ENCODE peak calls at places on chromosomes 7 and 10, in eight cellular contexts. R is astrocyte of the cerebellum, T is GM13977, E is kidney epithelial cell, O is colonic mucosa, N is WTC11, B is A549, F is NB4. A is an unnamed sample.

GRCh38 chr10:55374060-55374459 is 573.0 kb upstream of the PCDH15 start:
- DNase-seq in R (no peak), T (no peak), E (no peak), O (no peak), N (no peak), B (no peak), F (no peak), A (no peak)

GRCh38 chr10:87092861-87093460 is 1.7 kb downstream of the GLUD1 start:
- DNase-seq in R (no peak), T (peak; percentile 23), E (no peak), O (peak; percentile 77), N (peak; percentile 61), B (no peak), F (peak; percentile 73), A (no peak)

GRCh38 chr7:7996568-7996967 is 28.0 kb downstream of the GLCCI1 start:
- DNase-seq in R (no peak), T (no peak), E (no peak), O (no peak), N (no peak), B (no peak), F (no peak), A (no peak)

GRCh38 chr7:17058568-17058967 is 176.8 kb upstream of the AGR3 start:
- DNase-seq in R (no peak), T (no peak), E (no peak), O (no peak), N (no peak), B (no peak), F (peak; percentile 78), A (no peak)

GRCh38 chr10:28201666-28202400 is 101.0 kb downstream of the MPP7 start:
- DNase-seq in R (no peak), T (no peak), E (no peak), O (no peak), N (no peak), B (no peak), F (no peak), A (no peak)

GRCh38 chr10:119755446-119755845 is 29.6 kb downstream of the INPP5F start:
- DNase-seq in R (no peak), T (no peak), E (no peak), O (no peak), N (no peak), B (no peak), F (no peak), A (no peak)

GRCh38 chr7:46832136-46832535 is 749.8 kb downstream of the TNS3 start:
- DNase-seq in R (no peak), T (no peak), E (no peak), O (no peak), N (no peak), B (no peak), F (no peak), A (no peak)

GRCh38 chr7:75980126-75980864 is 14.1 kb downstream of the TMEM120A start:
- DNase-seq in R (no peak), T (no peak), E (no peak), O (peak; percentile 95), N (no peak), B (no peak), F (no peak), A (no peak)

GRCh38 chr7:116025098-116025809 is 5.3 kb downstream of the TFEC start:
- DNase-seq in R (no peak), T (no peak), E (peak; percentile 16), O (no peak), N (no peak), B (no peak), F (no peak), A (no peak)

GRCh38 chr7:106610996-106611886 is 49.7 kb downstream of the CCDC71L start:
- DNase-seq in R (no peak), T (no peak), E (no peak), O (no peak), N (no peak), B (no peak), F (no peak), A (no peak)

GRCh38 chr10:127243490-127244272 is 47.3 kb upstream of the INSYN2A start:
- DNase-seq in R (peak; percentile 1), T (no peak), E (no peak), O (peak; percentile 58), N (peak; percentile 79), B (peak; percentile 48), F (peak; percentile 46), A (no peak)

GRCh38 chr10:7444576-7445226 is 33.9 kb upstream of the SFMBT2 start:
- DNase-seq in R (no peak), T (no peak), E (no peak), O (no peak), N (no peak), B (no peak), F (no peak), A (no peak)

GRCh38 chr7:80677629-80678028 is 39.2 kb downstream of the CD36 start:
- DNase-seq in R (no peak), T (no peak), E (no peak), O (no peak), N (no peak), B (no peak), F (no peak), A (no peak)

GRCh38 chr10:96681493-96681892 is 38.8 kb downstream of the PIK3AP1 start:
- DNase-seq in R (no peak), T (no peak), E (no peak), O (no peak), N (no peak), B (no peak), F (no peak), A (no peak)

GRCh38 chr10:88952647-88953111 is at the start of gene ACTA2:
- DNase-seq in R (peak; percentile 38), T (no peak), E (no peak), O (peak; percentile 43), N (no peak), B (no peak), F (no peak), A (no peak)

GRCh38 chr7:48096273-48096672 is 7.2 kb downstream of the UPP1 start:
- DNase-seq in R (no peak), T (no peak), E (no peak), O (no peak), N (no peak), B (no peak), F (peak; percentile 56), A (no peak)

GRCh38 chr10:133158756-133159610 is 1.0 kb upstream of the KNDC1 start:
- DNase-seq in R (no peak), T (no peak), E (no peak), O (no peak), N (peak; percentile 49), B (peak; percentile 50), F (peak; percentile 53), A (no peak)

GRCh38 chr10:128274938-128275337 is 148.7 kb upstream of the MKI67 start:
- DNase-seq in R (no peak), T (no peak), E (no peak), O (no peak), N (no peak), B (no peak), F (peak; percentile 47), A (no peak)

GRCh38 chr7:36214608-36215016 is 61.6 kb downstream of the EEPD1 start:
- DNase-seq in R (peak; percentile 37), T (no peak), E (no peak), O (no peak), N (no peak), B (no peak), F (no peak), A (no peak)

GRCh38 chr7:121394709-121395140 is 1.4 kb downstream of the FAM3C start:
- DNase-seq in R (no peak), T (peak; percentile 24), E (no peak), O (no peak), N (no peak), B (no peak), F (peak; percentile 15), A (no peak)

GRCh38 chr7:50533849-50534248 is 31.4 kb downstream of the DDC start:
- DNase-seq in R (no peak), T (no peak), E (no peak), O (peak; percentile 69), N (no peak), B (peak; percentile 42), F (no peak), A (no peak)

GRCh38 chr10:4343798-4344370 is 482.1 kb upstream of the AKR1E2 start:
- DNase-seq in R (no peak), T (no peak), E (no peak), O (no peak), N (no peak), B (no peak), F (no peak), A (no peak)

GRCh38 chr7:5636914-5637313 is 144.5 kb downstream of the RNF216 start:
- DNase-seq in R (peak; percentile 44), T (no peak), E (peak; percentile 69), O (peak; percentile 52), N (no peak), B (peak; percentile 58), F (peak; percentile 76), A (no peak)

DNA sequence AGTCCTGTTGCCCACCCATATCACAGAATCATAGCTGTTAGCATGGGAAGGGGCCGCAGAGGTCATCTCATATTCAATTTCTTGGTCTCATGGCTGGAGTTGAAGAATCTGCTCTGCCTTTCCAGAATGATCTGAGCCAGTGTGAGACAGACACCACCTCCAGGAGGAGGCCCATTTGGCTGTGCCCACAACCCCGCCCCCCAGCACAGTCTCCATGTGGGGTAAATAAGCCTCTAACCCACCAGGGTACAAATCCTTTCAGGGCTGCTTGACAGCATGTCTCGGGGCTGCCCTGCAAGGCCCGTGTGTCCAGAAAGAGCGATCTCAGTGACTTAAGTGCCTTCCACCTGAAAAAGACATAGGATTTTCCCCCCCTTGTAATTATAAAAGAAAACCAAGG is 137.5 kb downstream of the DLG5 start:
- DNase-seq in R (no peak), T (no peak), E (no peak), O (no peak), N (no peak), B (no peak), F (no peak), A (no peak)
- TF ChIP-seq CTCF in R (no peak), T (no peak), E (no peak), O (no peak), N (no peak), B (no peak), F (no peak), A (no peak)

GRCh38 chr7:111752022-111752582 is 189.8 kb upstream of the IMMP2L start:
- DNase-seq in R (no peak), T (peak; percentile 51), E (no peak), O (peak; percentile 66), N (peak; percentile 80), B (peak; percentile 52), F (peak; percentile 77), A (no peak)
- TF ChIP-seq CTCF in R (peak; percentile 94), T (peak; percentile 86), E (peak; percentile 93), O (peak; percentile 69), N (peak; percentile 82), B (peak; percentile 84), F (peak; percentile 98), A (peak; percentile 35)

DNA sequence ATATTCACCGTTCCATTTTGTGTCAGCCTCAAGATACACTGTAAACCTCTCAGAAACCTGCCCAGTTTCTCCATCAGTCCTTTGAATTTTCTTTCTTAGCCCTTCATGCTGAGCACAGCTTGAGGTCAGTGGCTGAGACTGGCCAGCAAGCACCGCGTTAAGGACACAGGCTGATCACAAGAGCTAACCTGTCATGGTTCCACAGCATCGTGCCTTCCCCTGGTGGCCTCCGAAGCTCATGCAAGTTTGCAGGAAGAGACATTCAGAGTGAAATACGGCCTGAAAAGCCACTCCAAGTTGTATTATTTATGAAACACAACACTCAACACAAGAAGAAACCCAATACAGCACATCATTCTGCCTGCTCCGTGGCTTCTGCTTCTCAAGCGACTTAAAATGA is 57.0 kb upstream of the PFKP start:
- DNase-seq in R (no peak), T (no peak), E (no peak), O (no peak), N (no peak), B (no peak), F (no peak), A (no peak)
- TF ChIP-seq CTCF in R (no peak), T (no peak), E (peak; percentile 2), O (no peak), N (no peak), B (no peak), F (no peak), A (no peak)

GRCh38 chr10:57333880-57334279 is 933.8 kb downstream of the IPMK start:
- DNase-seq in R (no peak), T (no peak), E (no peak), O (no peak), N (no peak), B (no peak), F (no peak), A (no peak)
- TF ChIP-seq CTCF in R (no peak), T (no peak), E (no peak), O (no peak), N (no peak), B (no peak), F (peak; percentile 11), A (no peak)

A was measured in activated B cell treated with CpG ODN at 0.5 μM for 24 hours.